ENCODE peak calls at places on chromosomes 16 and 17, in nine cellular contexts. One of them, this sample, is unnamed.

GRCh38 chr16:66701061-66701460 is 4.5 kb upstream of the CMTM4 start:
- DNase-seq in GM10248: no peak
- DNase-seq in H9: no peak
- DNase-seq in AG09309: no peak
- DNase-seq in HL-60: no peak
- DNase-seq in BJ: no peak
- DNase-seq in glutamatergic neuron: no peak
- DNase-seq in fibroblast of pulmonary artery: peak; percentile 44
- DNase-seq in Peyer's patch: no peak
- DNase-seq in this sample: no peak

GRCh38 chr17:15306406-15306970 is 34.9 kb downstream of the TEKT3 start:
- DNase-seq in GM10248: no peak
- DNase-seq in glutamatergic neuron: no peak
- DNase-seq in Peyer's patch: no peak
- DNase-seq in AG09309: no peak
- DNase-seq in fibroblast of pulmonary artery: no peak
- DNase-seq in H9: no peak
- DNase-seq in HL-60: no peak
- DNase-seq in BJ: no peak
- DNase-seq in this sample: no peak

GRCh38 chr16:35636831-35637230 is 2177.4 kb downstream of the TP53TG3F start:
- DNase-seq in Peyer's patch: no peak
- DNase-seq in AG09309: no peak
- DNase-seq in BJ: no peak
- DNase-seq in H9: no peak
- DNase-seq in GM10248: no peak
- DNase-seq in fibroblast of pulmonary artery: no peak
- DNase-seq in glutamatergic neuron: no peak
- DNase-seq in HL-60: no peak
- DNase-seq in this sample: no peak

GRCh38 chr16:20966746-20967145 is 66.2 kb downstream of the LYRM1 start:
- DNase-seq in glutamatergic neuron: no peak
- DNase-seq in BJ: no peak
- DNase-seq in GM10248: no peak
- DNase-seq in fibroblast of pulmonary artery: no peak
- DNase-seq in HL-60: no peak
- DNase-seq in Peyer's patch: no peak
- DNase-seq in AG09309: no peak
- DNase-seq in H9: no peak
- DNase-seq in this sample: no peak

GRCh38 chr16:11669380-11670146 is 1.3 kb downstream of the SNN start:
- DNase-seq in HL-60: peak; percentile 41
- DNase-seq in GM10248: peak; percentile 65
- DNase-seq in Peyer's patch: peak; percentile 72
- DNase-seq in fibroblast of pulmonary artery: peak; percentile 19
- DNase-seq in glutamatergic neuron: no peak
- DNase-seq in H9: no peak
- DNase-seq in AG09309: no peak
- DNase-seq in BJ: no peak
- DNase-seq in this sample: peak; percentile 61

GRCh38 chr16:85611205-85611454 is 2.0 kb upstream of the GSE1 start:
- DNase-seq in H9: no peak
- DNase-seq in HL-60: no peak
- DNase-seq in fibroblast of pulmonary artery: no peak
- DNase-seq in Peyer's patch: peak; percentile 62
- DNase-seq in AG09309: no peak
- DNase-seq in GM10248: no peak
- DNase-seq in BJ: no peak
- DNase-seq in glutamatergic neuron: peak; percentile 66
- DNase-seq in this sample: no peak

GRCh38 chr16:88638323-88639230 is at the start of gene IL17C:
- DNase-seq in H9: peak; percentile 80
- DNase-seq in GM10248: no peak
- DNase-seq in fibroblast of pulmonary artery: no peak
- DNase-seq in HL-60: no peak
- DNase-seq in glutamatergic neuron: no peak
- DNase-seq in Peyer's patch: peak; percentile 82
- DNase-seq in BJ: no peak
- DNase-seq in AG09309: no peak
- DNase-seq in this sample: peak; percentile 39

GRCh38 chr17:9875441-9875840 is 29.6 kb downstream of the RCVRN start:
- DNase-seq in HL-60: no peak
- DNase-seq in BJ: peak; percentile 50
- DNase-seq in Peyer's patch: no peak
- DNase-seq in H9: peak; percentile 38
- DNase-seq in glutamatergic neuron: no peak
- DNase-seq in AG09309: no peak
- DNase-seq in GM10248: no peak
- DNase-seq in fibroblast of pulmonary artery: peak; percentile 31
- DNase-seq in this sample: no peak

GRCh38 chr16:87471278-87472141 is 21.3 kb downstream of the ZCCHC14 start:
- DNase-seq in BJ: no peak
- DNase-seq in Peyer's patch: peak; percentile 60
- DNase-seq in GM10248: no peak
- DNase-seq in fibroblast of pulmonary artery: no peak
- DNase-seq in AG09309: no peak
- DNase-seq in H9: no peak
- DNase-seq in glutamatergic neuron: no peak
- DNase-seq in HL-60: no peak
- DNase-seq in this sample: no peak

GRCh38 chr17:77681820-77682219 is 276.7 kb upstream of the TNRC6C start:
- DNase-seq in AG09309: no peak
- DNase-seq in H9: peak; percentile 21
- DNase-seq in HL-60: no peak
- DNase-seq in fibroblast of pulmonary artery: peak; percentile 16
- DNase-seq in Peyer's patch: peak; percentile 43
- DNase-seq in BJ: no peak
- DNase-seq in GM10248: no peak
- DNase-seq in glutamatergic neuron: no peak
- DNase-seq in this sample: no peak

GRCh38 chr16:81004646-81005353 is 1.9 kb downstream of the CMC2 start:
- DNase-seq in Peyer's patch: peak; percentile 56
- DNase-seq in BJ: no peak
- DNase-seq in glutamatergic neuron: no peak
- DNase-seq in H9: no peak
- DNase-seq in AG09309: peak; percentile 21
- DNase-seq in fibroblast of pulmonary artery: peak; percentile 76
- DNase-seq in GM10248: peak; percentile 25
- DNase-seq in HL-60: no peak
- DNase-seq in this sample: no peak

GRCh38 chr17:27076814-27077213 is 217.1 kb upstream of the WSB1 start:
- DNase-seq in H9: no peak
- DNase-seq in GM10248: no peak
- DNase-seq in BJ: no peak
- DNase-seq in glutamatergic neuron: no peak
- DNase-seq in Peyer's patch: no peak
- DNase-seq in AG09309: no peak
- DNase-seq in fibroblast of pulmonary artery: no peak
- DNase-seq in HL-60: no peak
- DNase-seq in this sample: no peak
- TF ChIP-seq CTCF in H9: no peak
- TF ChIP-seq CTCF in GM10248: no peak
- TF ChIP-seq CTCF in BJ: no peak
- TF ChIP-seq CTCF in glutamatergic neuron: no peak
- TF ChIP-seq CTCF in Peyer's patch: no peak
- TF ChIP-seq CTCF in AG09309: no peak
- TF ChIP-seq CTCF in fibroblast of pulmonary artery: no peak
- TF ChIP-seq CTCF in HL-60: no peak
- TF ChIP-seq CTCF in this sample: no peak

GRCh38 chr17:7435676-7436555 is 681 bp downstream of the TMEM102 start:
- DNase-seq in Peyer's patch: peak; percentile 81
- DNase-seq in AG09309: no peak
- DNase-seq in fibroblast of pulmonary artery: no peak
- DNase-seq in BJ: no peak
- DNase-seq in glutamatergic neuron: peak; percentile 53
- DNase-seq in H9: peak; percentile 91
- DNase-seq in GM10248: peak; percentile 54
- DNase-seq in HL-60: peak; percentile 30
- DNase-seq in this sample: peak; percentile 66
- TF ChIP-seq CTCF in Peyer's patch: peak; percentile 29
- TF ChIP-seq CTCF in AG09309: no peak
- TF ChIP-seq CTCF in fibroblast of pulmonary artery: no peak
- TF ChIP-seq CTCF in BJ: peak; percentile 27
- TF ChIP-seq CTCF in glutamatergic neuron: no peak
- TF ChIP-seq CTCF in H9: peak; percentile 29
- TF ChIP-seq CTCF in GM10248: peak; percentile 17
- TF ChIP-seq CTCF in HL-60: no peak
- TF ChIP-seq CTCF in this sample: no peak

GRCh38 chr17:42436401-42436800 is 13.3 kb upstream of the CAVIN1 start:
- DNase-seq in HL-60: no peak
- DNase-seq in glutamatergic neuron: no peak
- DNase-seq in Peyer's patch: no peak
- DNase-seq in BJ: peak; percentile 89
- DNase-seq in fibroblast of pulmonary artery: peak; percentile 99
- DNase-seq in AG09309: peak; percentile 93
- DNase-seq in GM10248: no peak
- DNase-seq in H9: no peak
- DNase-seq in this sample: no peak

GRCh38 chr17:42441717-42442565 is 16.7 kb upstream of the ATP6V0A1 start:
- DNase-seq in HL-60: no peak
- DNase-seq in fibroblast of pulmonary artery: no peak
- DNase-seq in AG09309: no peak
- DNase-seq in Peyer's patch: peak; percentile 42
- DNase-seq in BJ: no peak
- DNase-seq in GM10248: no peak
- DNase-seq in H9: no peak
- DNase-seq in glutamatergic neuron: no peak
- DNase-seq in this sample: no peak

GRCh38 chr17:42438600-42439567 is 15.8 kb upstream of the CAVIN1 start:
- DNase-seq in AG09309: no peak
- DNase-seq in BJ: no peak
- DNase-seq in GM10248: no peak
- DNase-seq in HL-60: no peak
- DNase-seq in fibroblast of pulmonary artery: peak; percentile 52
- DNase-seq in Peyer's patch: peak; percentile 85
- DNase-seq in glutamatergic neuron: peak; percentile 31
- DNase-seq in H9: peak; percentile 74
- DNase-seq in this sample: no peak
- TF ChIP-seq CTCF in AG09309: peak; percentile 59
- TF ChIP-seq CTCF in BJ: peak; percentile 47
- TF ChIP-seq CTCF in GM10248: peak; percentile 50
- TF ChIP-seq CTCF in HL-60: no peak
- TF ChIP-seq CTCF in fibroblast of pulmonary artery: peak; percentile 50
- TF ChIP-seq CTCF in Peyer's patch: peak; percentile 54
- TF ChIP-seq CTCF in glutamatergic neuron: no peak
- TF ChIP-seq CTCF in H9: peak; percentile 71
- TF ChIP-seq CTCF in this sample: no peak

GRCh38 chr17:4556996-4557395 is 1.8 kb upstream of the MYBBP1A start:
- DNase-seq in GM10248: no peak
- DNase-seq in Peyer's patch: no peak
- DNase-seq in BJ: no peak
- DNase-seq in AG09309: no peak
- DNase-seq in HL-60: no peak
- DNase-seq in glutamatergic neuron: no peak
- DNase-seq in H9: no peak
- DNase-seq in fibroblast of pulmonary artery: no peak
- DNase-seq in this sample: no peak

GRCh38 chr17:4555863-4556646 is 871 bp upstream of the MYBBP1A start:
- DNase-seq in glutamatergic neuron: no peak
- DNase-seq in HL-60: no peak
- DNase-seq in BJ: no peak
- DNase-seq in Peyer's patch: peak; percentile 47
- DNase-seq in AG09309: no peak
- DNase-seq in GM10248: no peak
- DNase-seq in fibroblast of pulmonary artery: no peak
- DNase-seq in H9: no peak
- DNase-seq in this sample: no peak

GRCh38 chr17:4554441-4554996 is 665 bp downstream of the MYBBP1A start:
- DNase-seq in Peyer's patch: no peak
- DNase-seq in HL-60: no peak
- DNase-seq in BJ: no peak
- DNase-seq in fibroblast of pulmonary artery: no peak
- DNase-seq in GM10248: no peak
- DNase-seq in AG09309: no peak
- DNase-seq in glutamatergic neuron: no peak
- DNase-seq in H9: no peak
- DNase-seq in this sample: no peak

GRCh38 chr17:4553669-4554068 is 1.5 kb downstream of the MYBBP1A start:
- DNase-seq in BJ: no peak
- DNase-seq in GM10248: no peak
- DNase-seq in HL-60: no peak
- DNase-seq in AG09309: no peak
- DNase-seq in glutamatergic neuron: no peak
- DNase-seq in Peyer's patch: no peak
- DNase-seq in fibroblast of pulmonary artery: no peak
- DNase-seq in H9: no peak
- DNase-seq in this sample: no peak

DNA sequence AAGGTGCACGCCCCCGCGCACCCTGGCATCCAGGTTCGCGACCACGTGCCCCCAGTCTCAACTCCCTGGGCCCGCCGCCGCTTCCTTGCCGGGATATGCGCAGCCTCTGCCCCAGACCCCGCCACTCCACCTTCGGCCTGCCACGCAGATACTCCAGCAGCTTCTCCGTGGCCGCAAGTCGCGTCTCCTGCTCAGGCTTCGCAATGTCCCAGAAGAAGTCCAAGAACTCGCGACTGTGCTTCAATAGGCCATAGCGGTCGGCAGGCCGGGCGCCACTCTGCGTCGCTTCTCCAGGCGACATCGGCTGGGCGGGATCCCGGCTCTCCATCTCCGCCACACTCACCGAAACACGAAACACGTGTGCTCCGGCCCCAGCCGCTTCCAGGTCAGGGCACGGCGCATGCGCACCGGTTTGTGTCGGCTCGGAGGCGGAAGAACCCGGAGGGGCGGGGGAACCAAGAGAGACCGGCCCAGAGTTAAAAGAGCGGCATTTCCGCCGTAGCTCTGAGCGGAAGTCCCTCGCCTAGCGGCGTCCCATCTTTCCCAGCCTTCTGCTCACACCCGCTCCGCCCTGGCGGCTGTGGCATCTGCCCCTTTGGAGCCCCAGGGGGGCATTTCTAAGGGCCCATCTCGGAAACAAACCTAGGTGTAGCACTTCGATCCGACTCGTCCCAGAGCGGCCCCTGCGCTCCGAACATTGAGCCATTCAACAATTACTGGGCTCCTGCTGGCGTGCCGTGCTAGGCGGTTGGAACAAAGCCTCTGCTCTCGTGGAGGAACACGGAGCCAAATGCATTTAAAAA is at the start of gene MYBBP1A:
- DNase-seq in H9: peak; percentile 97
- DNase-seq in Peyer's patch: peak; percentile 99
- DNase-seq in AG09309: peak; percentile 60
- DNase-seq in fibroblast of pulmonary artery: peak; percentile 95
- DNase-seq in BJ: peak; percentile 64
- DNase-seq in glutamatergic neuron: peak; percentile 98
- DNase-seq in HL-60: peak; percentile 83
- DNase-seq in GM10248: peak; percentile 100
- DNase-seq in this sample: peak; percentile 94
- TF ChIP-seq CTCF in H9: peak; percentile 59
- TF ChIP-seq CTCF in Peyer's patch: peak; percentile 33
- TF ChIP-seq CTCF in AG09309: peak; percentile 42
- TF ChIP-seq CTCF in fibroblast of pulmonary artery: peak; percentile 5
- TF ChIP-seq CTCF in BJ: peak; percentile 42
- TF ChIP-seq CTCF in glutamatergic neuron: no peak
- TF ChIP-seq CTCF in HL-60: no peak
- TF ChIP-seq CTCF in GM10248: no peak
- TF ChIP-seq CTCF in this sample: no peak

This sample was measured in activated B cell treated with CpG ODN at 0.5 μM for 24 hours.